ENCODE peak calls at places on chromosomes 7 and 10, in ten cellular contexts. O is psoas muscle; A is heart right ventricle; L is GM23248; K is cardiac muscle cell; E is GM23338; B is tibial nerve; Q is right atrium auricular region; S is hepatocyte; N is naive thymus-derived CD4-positive, alpha-beta T cell. I is an unnamed sample. For H3K27me3 and H3K36me3, the result is how much of the 10 kb centered on the place peaks cover.

GRCh38 chr7:69674701-69675182 is 76.5 kb downstream of the AUTS2 start:
- DNase-seq in O (no peak), S (no peak), L (no peak), A (no peak), E (no peak), N (no peak), B (no peak), Q (no peak), K (no peak), I (no peak)

GRCh38 chr7:17773289-17773626 is 167.0 kb downstream of the SNX13 start:
- DNase-seq in E (no peak), L (peak), N (no peak), S (peak), B (no peak), Q (peak), A (no peak), K (no peak), O (no peak), I (peak)

GRCh38 chr10:78953124-78954008 is 115.4 kb upstream of the ZMIZ1 start:
- DNase-seq in K (no peak), L (peak), Q (no peak), O (peak), S (no peak), A (no peak), B (no peak), E (no peak), N (no peak), I (peak)

GRCh38 chr7:7653568-7654187 is 13.1 kb downstream of the UMAD1 start:
- DNase-seq in N (no peak), Q (no peak), E (peak), S (peak), A (no peak), K (peak), O (no peak), B (no peak), L (peak), I (no peak)

GRCh38 chr10:16439294-16439693 is 2.5 kb downstream of the PTER start:
- DNase-seq in K (no peak), N (no peak), E (no peak), Q (no peak), A (no peak), L (peak), O (no peak), B (no peak), S (no peak), I (peak)

GRCh38 chr7:104793066-104793465 is 220.9 kb upstream of the KMT2E start:
- DNase-seq in E (no peak), S (no peak), B (no peak), O (no peak), K (no peak), N (no peak), L (no peak), Q (no peak), A (no peak), I (no peak)

GRCh38 chr7:94123136-94123535 is 119.0 kb upstream of the BET1 start:
- DNase-seq in S (no peak), A (no peak), B (no peak), L (no peak), O (no peak), N (no peak), Q (no peak), E (no peak), K (no peak), I (no peak)

GRCh38 chr10:132811891-132812481 is 26.0 kb upstream of the NKX6-2 start:
- DNase-seq in E (no peak), B (no peak), A (no peak), N (no peak), S (no peak), K (no peak), L (no peak), Q (no peak), O (peak), I (no peak)

GRCh38 chr7:38373155-38373554 is 99.7 kb upstream of the TARP start:
- DNase-seq in A (no peak), K (no peak), Q (no peak), E (no peak), N (no peak), S (no peak), O (peak), B (no peak), L (peak), I (no peak)

GRCh38 chr10:78688945-78689935 is 379.5 kb upstream of the ZMIZ1 start:
- DNase-seq in L (peak), K (no peak), Q (peak), S (peak), E (peak), N (no peak), O (peak), B (no peak), A (peak), I (no peak)

GRCh38 chr10:51699145-51699474 is 285 bp downstream of the CSTF2T start:
- DNase-seq in A (no peak), Q (no peak), S (no peak), O (no peak), L (peak), B (no peak), N (no peak), K (no peak), E (peak), I (no peak)

GRCh38 chr7:33623267-33623666 is 282.1 kb upstream of the BMPER start:
- DNase-seq in E (no peak), L (peak), N (no peak), A (no peak), O (no peak), Q (no peak), K (no peak), S (no peak), B (no peak), I (peak)

GRCh38 chr10:129715805-129716785 is 248.0 kb downstream of the EBF3 start:
- DNase-seq in O (no peak), E (no peak), Q (peak), K (no peak), S (no peak), B (no peak), L (no peak), N (no peak), A (no peak), I (no peak)

GRCh38 chr10:50658165-50658564 is 34.4 kb upstream of the SGMS1 start:
- DNase-seq in S (no peak), B (no peak), N (no peak), A (no peak), Q (no peak), E (no peak), L (no peak), K (no peak), O (no peak), I (no peak)

GRCh38 chr10:29623797-29624196 is 11.0 kb downstream of the SVIL start:
- DNase-seq in A (no peak), O (no peak), Q (no peak), N (no peak), S (no peak), B (no peak), K (no peak), E (no peak), L (no peak), I (no peak)

GRCh38 chr7:131284702-131285419 is 42.8 kb upstream of the MKLN1 start:
- DNase-seq in Q (peak), S (peak), B (peak), O (peak), N (no peak), E (no peak), L (peak), K (no peak), A (peak), I (no peak)

GRCh38 chr10:71772832-71773220 is 494 bp downstream of the VSIR start:
- DNase-seq in K (no peak), L (peak), E (no peak), O (no peak), S (no peak), A (peak), B (no peak), N (no peak), Q (no peak), I (no peak)

GRCh38 chr7:3042861-3043489 is 692 bp downstream of the CARD11 start:
- DNase-seq in K (no peak), Q (no peak), O (no peak), S (peak), E (peak), L (no peak), A (no peak), N (peak), B (no peak), I (no peak)

GRCh38 chr7:83947260-83947659 is 247.3 kb downstream of the SEMA3A start:
- DNase-seq in N (no peak), S (peak), O (no peak), Q (no peak), K (peak), B (no peak), E (peak), A (no peak), L (peak), I (peak)

GRCh38 chr10:80289451-80290287 is at the start of gene MAT1A:
- DNase-seq in O (no peak), N (no peak), Q (no peak), E (peak), B (no peak), K (peak), A (no peak), L (peak), S (peak), I (no peak)

GRCh38 chr7:88477957-88478356 is 171.3 kb upstream of the STEAP4 start:
- DNase-seq in S (peak), N (no peak), K (no peak), E (no peak), O (no peak), Q (no peak), L (no peak), B (no peak), A (no peak), I (no peak)

GRCh38 chr10:75449320-75450061 is 18.1 kb downstream of the LRMDA start:
- DNase-seq in N (no peak), O (no peak), E (no peak), K (no peak), A (no peak), L (no peak), S (no peak), Q (no peak), B (no peak), I (no peak)

GRCh38 chr7:4613855-4614548 is 68.1 kb upstream of the FOXK1 start:
- DNase-seq in L (peak), O (peak), A (no peak), N (no peak), S (peak), Q (no peak), E (no peak), K (no peak), B (no peak), I (peak)

GRCh38 chr7:133550811-133551210 is 297.9 kb downstream of the EXOC4 start:
- DNase-seq in O (no peak), E (no peak), K (no peak), A (no peak), B (no peak), L (no peak), S (no peak), N (no peak), Q (no peak), I (no peak)

GRCh38 chr10:119859422-119860258 is 13.0 kb downstream of the MCMBP start:
- DNase-seq in E (peak), A (no peak), O (no peak), K (peak), N (peak), S (peak), Q (no peak), L (peak), B (no peak), I (no peak)

GRCh38 chr10:28215930-28216329 is 86.9 kb downstream of the MPP7 start:
- DNase-seq in A (no peak), Q (no peak), S (no peak), E (no peak), K (no peak), N (no peak), L (no peak), B (no peak), O (no peak), I (no peak)

GRCh38 chr10:22321831-22322662 is 1.1 kb downstream of the BMI1 start:
- DNase-seq in B (no peak), E (peak), Q (no peak), N (no peak), O (peak), L (peak), K (peak), A (peak), S (peak), I (peak)

GRCh38 chr10:34696423-34696822 is 118.7 kb downstream of the PARD3 start:
- DNase-seq in Q (no peak), S (no peak), K (no peak), B (no peak), E (no peak), O (no peak), N (no peak), L (peak), A (no peak), I (no peak)

GRCh38 chr10:122461367-122461728 is at the start of gene HTRA1:
- DNase-seq in Q (no peak), A (peak), E (peak), B (peak), N (no peak), K (peak), L (peak), S (no peak), O (peak), I (peak)

GRCh38 chr10:121524138-121524817 is 74.0 kb downstream of the FGFR2 start:
- DNase-seq in A (no peak), K (no peak), B (no peak), N (no peak), S (peak), Q (no peak), L (no peak), E (no peak), O (no peak), I (no peak)

GRCh38 chr7:151518781-151519044 is 982 bp downstream of the RHEB start:
- DNase-seq in L (no peak), S (no peak), B (no peak), Q (no peak), K (peak), E (no peak), A (no peak), N (no peak), O (no peak), I (no peak)

GRCh38 chr10:44389556-44389955 is 4.7 kb upstream of the CXCL12 start:
- DNase-seq in K (no peak), Q (no peak), N (no peak), A (no peak), B (no peak), O (no peak), E (no peak), L (no peak), S (no peak), I (no peak)

GRCh38 chr10:52077796-52078195 is 236.3 kb upstream of the DKK1 start:
- DNase-seq in S (no peak), E (no peak), O (no peak), L (no peak), N (no peak), A (no peak), K (no peak), Q (no peak), B (no peak), I (no peak)

GRCh38 chr7:88462799-88463198 is 156.1 kb upstream of the STEAP4 start:
- DNase-seq in K (no peak), L (no peak), O (no peak), Q (no peak), N (no peak), A (no peak), B (no peak), E (peak), S (no peak), I (no peak)

GRCh38 chr7:127532736-127533135 is 52.7 kb downstream of the GCC1 start:
- DNase-seq in S (no peak), Q (no peak), K (no peak), L (no peak), A (no peak), O (no peak), N (no peak), B (no peak), E (no peak), I (no peak)

GRCh38 chr7:127534636-127535035 is 50.8 kb downstream of the GCC1 start:
- DNase-seq in B (no peak), E (no peak), K (no peak), A (no peak), Q (no peak), O (no peak), N (no peak), L (no peak), S (no peak), I (no peak)

GRCh38 chr7:127530148-127530547 is 55.2 kb downstream of the GCC1 start:
- DNase-seq in A (no peak), L (no peak), Q (no peak), O (no peak), N (no peak), K (no peak), S (no peak), E (no peak), B (no peak), I (no peak)

GRCh38 chr7:127535546-127536425 is 49.6 kb downstream of the GCC1 start:
- DNase-seq in E (no peak), N (no peak), A (no peak), K (no peak), S (no peak), O (no peak), B (no peak), Q (no peak), L (no peak), I (no peak)

GRCh38 chr7:127532151-127532550 is 53.2 kb downstream of the GCC1 start:
- DNase-seq in A (no peak), O (no peak), E (no peak), B (no peak), N (no peak), Q (no peak), K (no peak), S (peak), L (no peak), I (no peak)
- H3K27me3 ChIP-seq in A (under half), O (under half), E (half or more), B (under half), N (under half), Q (under half), K (under half), S (under half), L (under half), I (under half)

GRCh38 chr10:63671317-63671937 is 150.2 kb downstream of the REEP3 start:
- DNase-seq in A (no peak), N (no peak), S (peak), O (no peak), B (no peak), E (no peak), K (no peak), Q (no peak), L (peak), I (no peak)

GRCh38 chr10:63668081-63668480 is 146.9 kb downstream of the REEP3 start:
- DNase-seq in O (no peak), B (no peak), Q (no peak), K (no peak), N (no peak), E (no peak), A (no peak), L (peak), S (no peak), I (no peak)

GRCh38 chr10:63672491-63672890 is 151.3 kb downstream of the REEP3 start:
- DNase-seq in B (no peak), N (no peak), S (no peak), Q (no peak), E (no peak), A (no peak), L (no peak), O (no peak), K (no peak), I (no peak)

GRCh38 chr10:63667596-63667995 is 146.4 kb downstream of the REEP3 start:
- DNase-seq in K (no peak), A (no peak), Q (no peak), B (no peak), O (no peak), S (no peak), E (no peak), L (peak), N (no peak), I (no peak)

DNA sequence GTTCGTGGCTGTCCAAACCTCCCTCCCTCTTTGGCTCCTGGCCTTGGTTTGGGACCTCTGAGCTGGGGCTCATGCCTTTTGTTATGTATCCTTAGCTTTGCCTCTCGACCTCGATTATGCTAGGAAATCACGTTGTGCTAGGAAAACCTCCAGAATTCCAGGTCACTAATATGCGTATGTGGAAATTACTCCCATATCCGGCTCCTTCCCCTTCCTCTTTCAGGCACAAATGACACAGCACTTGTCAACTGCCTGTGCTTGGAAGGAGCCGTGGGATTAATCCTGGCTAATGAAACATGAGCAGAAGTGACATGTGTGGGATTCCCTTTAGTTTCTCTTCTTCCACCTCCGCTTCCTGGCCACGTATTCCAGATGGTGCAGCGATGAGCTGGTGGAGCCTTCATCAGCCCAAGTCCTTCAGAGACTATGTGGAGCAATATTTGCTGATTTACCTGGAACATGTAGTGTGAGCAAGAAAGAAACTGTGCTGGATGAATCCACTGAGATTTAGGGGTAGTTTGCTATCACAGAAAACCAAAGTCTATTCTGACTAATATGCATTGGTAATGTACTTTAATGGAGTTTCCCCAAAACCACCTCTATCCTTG is 149.2 kb downstream of the REEP3 start:
- DNase-seq in K (no peak), Q (peak), O (no peak), N (no peak), E (peak), L (peak), S (no peak), A (no peak), B (no peak), I (no peak)
- H3K4me3 ChIP-seq in K (no peak), Q (no peak), O (peak), N (no peak), E (peak), L (peak), S (no peak), A (no peak), B (no peak), I (no peak)

GRCh38 chr7:1492221-1492620 is 12.0 kb downstream of the INTS1 start:
- DNase-seq in E (no peak), K (no peak), O (no peak), N (no peak), S (no peak), L (no peak), A (no peak), Q (no peak), B (no peak), I (no peak)
- H3K36me3 ChIP-seq in E (under half), K (under half), O (half or more), N (under half), S (under half), L (under half), A (half or more), Q (half or more), B (under half), I (under half)

GRCh38 chr7:122304604-122304975 is at the start of gene FEZF1:
- DNase-seq in O (no peak), S (peak), Q (no peak), E (peak), K (no peak), B (no peak), L (peak), N (no peak), A (no peak), I (no peak)

GRCh38 chr7:122301858-122302745 is 2.4 kb downstream of the FEZF1 start:
- DNase-seq in Q (no peak), L (peak), O (no peak), E (peak), N (no peak), B (no peak), S (peak), K (no peak), A (no peak), I (peak)

GRCh38 chr7:122303971-122304603 is 463 bp downstream of the FEZF1 start:
- DNase-seq in S (peak), N (no peak), L (no peak), B (no peak), E (peak), A (no peak), O (no peak), K (peak), Q (no peak), I (no peak)

GRCh38 chr7:122302826-122303521 is 1.6 kb downstream of the FEZF1 start:
- DNase-seq in O (no peak), L (no peak), S (no peak), E (no peak), B (no peak), N (no peak), Q (no peak), A (no peak), K (no peak), I (no peak)

DNA sequence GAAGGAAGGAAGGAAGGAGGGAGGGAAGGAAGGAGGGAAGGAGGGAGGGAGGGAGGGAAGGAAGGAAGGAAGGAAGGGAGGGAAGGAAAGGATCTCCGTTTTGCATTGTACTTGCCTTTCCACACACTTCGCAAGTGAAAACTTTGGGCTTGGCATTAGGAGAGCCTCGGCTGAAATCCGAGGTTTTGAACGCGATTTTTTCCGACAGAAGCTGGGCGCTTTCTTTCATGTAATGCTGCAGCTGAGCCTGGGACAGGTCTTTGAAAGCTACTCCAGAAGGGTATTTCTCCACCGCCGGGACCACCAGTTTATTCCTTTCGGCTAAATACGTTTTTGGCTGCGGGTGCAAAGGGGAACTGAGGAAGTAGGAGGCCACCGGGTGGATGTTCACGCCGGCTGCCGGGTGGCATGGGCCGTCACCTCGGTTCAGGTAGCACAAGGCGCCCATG is 1.0 kb downstream of the FEZF1 start:
- DNase-seq in A (no peak), L (no peak), N (no peak), O (no peak), S (no peak), B (no peak), Q (no peak), E (peak), K (no peak), I (no peak)
- H3K27me3 ChIP-seq in A (half or more), L (half or more), N (under half), O (half or more), S (half or more), B (half or more), Q (half or more), E (half or more), K (half or more), I (under half)